ENCODE peak calls at places on chromosome 13, in ten cellular contexts. Y is esophagus squamous epithelium, S is IMR-90, F is ascending aorta, K is cardiac muscle cell, A is endodermal cell, N is body of pancreas, G is uterus, T is upper lobe of left lung, W is pancreas. H is an unnamed sample. For H3K4me1, the result is how much of the 10 kb centered on the place peaks cover.

GRCh38 chr13:105969761-105970160 is 565.7 kb downstream of the EFNB2 start:
- DNase-seq in A (no peak), N (no peak), K (no peak), W (no peak), S (no peak), T (no peak), F (no peak), G (no peak), Y (no peak), H (no peak)

GRCh38 chr13:49858183-49858856 is 65.8 kb upstream of the KPNA3 start:
- DNase-seq in F (no peak), S (peak), G (no peak), Y (no peak), W (no peak), K (peak), T (no peak), N (peak), A (no peak), H (no peak)

GRCh38 chr13:42350141-42350540 is 78.2 kb downstream of the AKAP11 start:
- DNase-seq in T (no peak), S (no peak), G (no peak), Y (no peak), F (no peak), A (peak), N (no peak), W (no peak), K (no peak), H (no peak)

GRCh38 chr13:79631260-79631659 is 150.3 kb downstream of the NDFIP2 start:
- DNase-seq in F (no peak), A (no peak), N (no peak), G (no peak), W (no peak), T (no peak), K (peak), S (peak), Y (no peak), H (no peak)

GRCh38 chr13:46295531-46296464 is 84.1 kb downstream of the LRRC63 start:
- DNase-seq in K (peak), A (no peak), T (no peak), N (no peak), Y (no peak), F (peak), W (peak), G (no peak), S (peak), H (no peak)

GRCh38 chr13:20825476-20825875 is 51.7 kb upstream of the EEF1AKMT1 start:
- DNase-seq in W (no peak), F (no peak), K (peak), S (peak), G (no peak), Y (no peak), N (no peak), T (no peak), A (no peak), H (no peak)

GRCh38 chr13:29465741-29466293 is 129.7 kb downstream of the SLC7A1 start:
- DNase-seq in N (peak), A (no peak), S (peak), K (peak), T (no peak), G (peak), W (no peak), Y (no peak), F (no peak), H (peak)

GRCh38 chr13:66556306-66556705 is 673.8 kb downstream of the PCDH9 start:
- DNase-seq in T (no peak), K (peak), W (no peak), Y (no peak), F (no peak), S (peak), A (no peak), G (no peak), N (no peak), H (no peak)

GRCh38 chr13:43171489-43171888 is 148.1 kb downstream of the DNAJC15 start:
- DNase-seq in A (no peak), W (no peak), F (no peak), N (no peak), G (no peak), K (no peak), T (no peak), Y (no peak), S (no peak), H (no peak)

GRCh38 chr13:113562866-113563265 is 21.7 kb upstream of the TFDP1 start:
- DNase-seq in K (no peak), N (no peak), T (no peak), Y (no peak), A (peak), G (no peak), S (no peak), F (no peak), W (no peak), H (no peak)

GRCh38 chr13:66803759-66804456 is 426.2 kb downstream of the PCDH9 start:
- DNase-seq in K (no peak), Y (no peak), G (no peak), W (no peak), T (no peak), S (peak), N (no peak), F (no peak), A (no peak), H (no peak)

GRCh38 chr13:27086599-27087265 is 84.9 kb downstream of the USP12 start:
- DNase-seq in F (no peak), Y (no peak), T (no peak), K (no peak), W (no peak), S (peak), A (no peak), G (no peak), N (no peak), H (no peak)

GRCh38 chr13:29369060-29369743 is 226.3 kb downstream of the SLC7A1 start:
- DNase-seq in A (peak), K (peak), W (no peak), S (peak), F (no peak), Y (no peak), N (no peak), T (no peak), G (no peak), H (no peak)

GRCh38 chr13:26423634-26424033 is 133.8 kb upstream of the WASF3 start:
- DNase-seq in K (peak), Y (no peak), S (peak), G (peak), N (no peak), A (no peak), F (no peak), T (no peak), W (no peak), H (no peak)

GRCh38 chr13:113584870-113585671 is 518 bp downstream of the TFDP1 start:
- DNase-seq in T (peak), F (no peak), K (no peak), N (no peak), Y (no peak), G (no peak), A (peak), W (no peak), S (no peak), H (no peak)

GRCh38 chr13:30870916-30871712 is 35.0 kb upstream of the MEDAG start:
- DNase-seq in N (no peak), A (no peak), K (no peak), W (no peak), F (no peak), S (no peak), T (peak), G (no peak), Y (no peak), H (no peak)
- TF ChIP-seq CTCF in N (no peak), A (no peak), K (no peak), W (no peak), F (no peak), S (no peak), T (no peak), G (no peak), Y (no peak), H (no peak)

GRCh38 chr13:101412076-101412475 is 4.2 kb downstream of the NALCN start:
- DNase-seq in Y (no peak), A (no peak), T (no peak), N (no peak), F (no peak), G (no peak), W (no peak), S (no peak), K (no peak), H (no peak)

GRCh38 chr13:101417501-101417900 is 1.2 kb upstream of the NALCN start:
- DNase-seq in S (no peak), K (no peak), T (no peak), W (no peak), F (no peak), Y (no peak), N (no peak), A (no peak), G (no peak), H (no peak)

GRCh38 chr13:101417043-101417406 is 717 bp upstream of the NALCN start:
- DNase-seq in A (no peak), N (no peak), F (no peak), K (peak), S (peak), Y (no peak), G (no peak), T (no peak), W (peak), H (no peak)

GRCh38 chr13:101415358-101416174 is 742 bp downstream of the NALCN start:
- DNase-seq in Y (no peak), W (no peak), A (no peak), K (no peak), T (no peak), S (no peak), F (no peak), N (no peak), G (no peak), H (no peak)

GRCh38 chr13:101416181-101417042 is at the start of gene NALCN:
- DNase-seq in F (no peak), Y (no peak), A (peak), T (peak), S (no peak), G (no peak), N (peak), K (peak), W (peak), H (no peak)
- H3K4me3 ChIP-seq in F (peak), Y (peak), A (peak), T (peak), S (peak), G (no peak), N (peak), K (peak), W (peak), H (peak)

DNA sequence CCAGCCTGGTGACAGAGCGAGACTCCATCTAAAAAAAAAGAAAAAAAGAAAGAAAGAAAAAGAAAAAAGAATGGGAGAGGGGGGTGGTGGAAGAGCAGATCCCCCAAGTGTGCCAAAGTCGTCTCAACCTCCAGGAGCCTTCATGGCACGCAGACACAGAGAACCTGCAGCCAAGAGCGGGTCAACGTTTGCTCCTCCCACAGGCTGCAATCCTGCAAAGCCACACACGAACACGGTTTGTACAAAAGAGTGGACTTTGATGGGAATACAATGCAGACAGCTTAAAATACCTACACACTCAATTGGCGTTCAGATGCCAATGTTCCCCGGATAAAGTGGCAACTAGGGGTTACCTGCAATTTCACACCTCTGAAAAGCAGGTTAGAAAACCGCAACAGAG is 29.4 kb downstream of the ANKRD10 start:
- DNase-seq in T (no peak), S (no peak), K (no peak), N (no peak), F (no peak), G (no peak), A (no peak), W (no peak), Y (no peak), H (no peak)
- H3K4me1 ChIP-seq in T (under half), S (under half), K (under half), N (under half), F (under half), G (under half), A (under half), W (under half), Y (under half), H (under half)

GRCh38 chr13:64446372-64446771 is 2783.8 kb downstream of the PCDH9 start:
- DNase-seq in F (no peak), T (no peak), K (no peak), N (no peak), S (no peak), W (no peak), G (no peak), Y (no peak), A (no peak), H (no peak)
- TF ChIP-seq CTCF in F (no peak), T (no peak), K (peak), N (no peak), S (peak), W (no peak), G (no peak), Y (no peak), A (peak), H (no peak)

GRCh38 chr13:40648040-40648439 is 18.4 kb downstream of the FOXO1 start:
- DNase-seq in S (no peak), Y (no peak), K (no peak), N (no peak), A (no peak), T (no peak), W (no peak), F (no peak), G (no peak), H (no peak)

GRCh38 chr13:40640202-40640601 is 26.2 kb downstream of the FOXO1 start:
- DNase-seq in F (no peak), S (no peak), G (no peak), A (no peak), N (no peak), T (no peak), Y (no peak), W (no peak), K (no peak), H (no peak)

GRCh38 chr13:40640845-40641458 is 25.5 kb downstream of the FOXO1 start:
- DNase-seq in G (no peak), K (no peak), S (no peak), T (no peak), F (no peak), A (no peak), W (no peak), Y (no peak), N (no peak), H (no peak)

GRCh38 chr13:40648841-40649240 is 17.6 kb downstream of the FOXO1 start:
- DNase-seq in F (no peak), A (peak), S (no peak), N (no peak), K (no peak), G (no peak), W (no peak), Y (no peak), T (no peak), H (no peak)

DNA sequence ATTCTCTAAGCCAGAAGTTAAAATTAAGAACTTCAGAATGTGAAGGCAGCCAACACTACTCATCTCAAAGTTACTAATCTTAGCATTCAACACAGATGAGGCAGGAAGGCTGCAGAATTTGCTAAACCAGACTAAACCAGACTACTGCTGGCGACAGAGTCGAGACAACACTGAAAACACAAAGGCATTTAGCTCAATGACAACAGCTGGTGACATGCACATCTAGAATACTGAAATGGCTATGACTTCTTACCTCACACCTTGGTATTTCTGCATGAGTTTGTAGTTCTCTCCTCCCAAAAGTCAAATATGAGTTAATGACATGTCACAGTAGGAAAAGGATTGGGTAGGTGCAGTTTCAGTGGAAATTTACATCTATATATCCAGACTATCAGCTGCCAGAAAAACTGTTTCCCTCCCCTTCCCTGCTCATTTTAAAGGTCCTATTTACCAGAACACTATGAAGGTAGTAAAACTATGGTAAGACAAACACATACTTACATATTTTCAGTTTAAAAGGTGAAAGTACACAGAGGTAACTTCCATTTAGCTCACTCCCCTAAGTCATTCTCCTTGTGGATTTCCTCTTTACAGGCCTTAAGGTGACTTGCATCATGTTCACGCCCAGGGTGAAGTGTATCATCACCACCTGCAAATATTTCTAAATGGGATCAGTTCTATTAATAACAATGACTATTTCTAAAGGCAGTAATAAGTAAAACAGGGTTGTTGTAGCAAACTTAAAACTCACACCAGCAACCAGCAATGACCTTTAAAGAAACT is 21.4 kb downstream of the FOXO1 start:
- DNase-seq in W (no peak), F (no peak), Y (no peak), G (no peak), K (no peak), N (no peak), A (peak), S (no peak), T (no peak), H (no peak)
- H3K4me3 ChIP-seq in W (no peak), F (peak), Y (no peak), G (no peak), K (no peak), N (no peak), A (no peak), S (no peak), T (no peak), H (no peak)

GRCh38 chr13:33206425-33206824 is 79.1 kb downstream of the STARD13 start:
- DNase-seq in Y (no peak), W (no peak), T (no peak), N (no peak), A (no peak), F (no peak), K (no peak), G (no peak), S (peak), H (no peak)
- H3K4me1 ChIP-seq in Y (half or more), W (under half), T (under half), N (half or more), A (under half), F (under half), K (under half), G (under half), S (under half), H (under half)

DNA sequence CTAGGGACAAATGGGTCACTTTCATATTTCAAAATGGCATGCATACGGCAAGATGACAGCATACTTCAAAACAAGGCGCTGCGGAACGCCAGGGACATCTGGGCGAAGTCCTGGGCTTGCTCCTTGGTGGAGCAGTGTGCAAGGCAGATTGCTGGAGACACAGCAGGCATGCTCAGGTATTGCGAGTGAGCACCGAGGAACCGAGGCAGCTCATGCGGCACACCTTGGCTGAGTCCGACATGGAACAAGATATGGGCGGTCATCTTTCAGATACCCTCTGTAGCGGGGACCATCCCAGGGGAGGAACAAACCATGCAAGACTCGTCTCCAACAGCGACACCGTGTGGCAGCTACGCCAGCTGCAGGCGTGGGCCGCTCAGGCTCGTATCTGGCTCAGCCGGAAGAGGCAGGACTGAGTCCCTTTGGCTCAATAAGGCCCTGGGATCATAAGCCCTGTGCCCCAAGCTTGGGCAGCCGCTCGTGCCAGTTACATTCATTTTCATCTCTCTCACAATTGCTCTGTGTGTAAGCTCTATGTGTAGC is 112.4 kb downstream of the NUFIP1 start:
- DNase-seq in S (no peak), K (no peak), G (no peak), T (peak), Y (no peak), W (no peak), A (peak), F (no peak), N (no peak), H (no peak)
- TF ChIP-seq CTCF in S (peak), K (peak), G (no peak), T (no peak), Y (no peak), W (no peak), A (peak), F (no peak), N (no peak), H (no peak)